ENCODE peak calls at places on chromosomes 3 and 15, in seven cellular contexts. E is stimulated activated CD8-positive, alpha-beta memory T cell treated with anti-CD3 and anti-CD28 coated beads, Interleukin-15, amount 100 ng/mL, for 24 hours; D is stimulated activated CD4-positive, alpha-beta T cell treated with anti-CD3 and anti-CD28 coated beads, Interleukin-15, amount 100 ng/mL, for 24 hours; K is lower lobe of right lung; C is NCI-H510A; T is activated CD4-positive, alpha-beta T cell treated with anti-CD3 and anti-CD28 coated beads, Interleukin-2, amount 50 U/mL, for 1 hour; F is endothelial cell. V is an unnamed sample.

GRCh38 chr3:114383875-114384557 is 90.2 kb downstream of the TIGIT start:
- DNase-seq in C (no peak), E (peak), F (peak), K (peak), D (peak), T (peak), V (peak)

GRCh38 chr3:114155370-114155821 is 23.5 kb downstream of the DRD3 start:
- DNase-seq in D (peak), E (no peak), F (peak), T (peak), C (no peak), K (no peak), V (no peak)

GRCh38 chr15:52199271-52199670 is 8.1 kb upstream of the GNB5 start:
- DNase-seq in T (no peak), K (no peak), C (no peak), D (no peak), E (no peak), F (no peak), V (no peak)

GRCh38 chr15:78203346-78204225 is 30.8 kb downstream of the ACSBG1 start:
- DNase-seq in T (no peak), D (no peak), E (no peak), K (no peak), C (no peak), F (no peak), V (no peak)

GRCh38 chr15:93121994-93122910 is 33.2 kb upstream of the RGMA start:
- DNase-seq in K (no peak), E (no peak), F (no peak), T (no peak), C (no peak), D (no peak), V (no peak)

GRCh38 chr3:195823998-195824397 is 12.3 kb upstream of the MUC4 start:
- DNase-seq in K (peak), E (no peak), D (no peak), F (no peak), T (no peak), C (no peak), V (peak)

GRCh38 chr3:32482693-32483092 is 20.0 kb downstream of the CMTM6 start:
- DNase-seq in C (no peak), T (no peak), F (no peak), K (no peak), E (no peak), D (no peak), V (no peak)

GRCh38 chr3:59451041-59451763 is 401.4 kb upstream of the CFAP20DC start:
- DNase-seq in C (no peak), E (no peak), T (peak), F (no peak), D (peak), K (no peak), V (no peak)

GRCh38 chr15:55741592-55742497 is 1.1 kb downstream of the PRTG start:
- DNase-seq in D (peak), E (no peak), K (no peak), F (peak), T (no peak), C (no peak), V (peak)

GRCh38 chr3:148227534-148227933 is 470.2 kb upstream of the AGTR1 start:
- DNase-seq in T (no peak), E (no peak), C (no peak), F (no peak), D (no peak), K (no peak), V (no peak)

GRCh38 chr3:57006949-57007419 is 53.5 kb upstream of the SPATA12 start:
- DNase-seq in F (peak), T (no peak), D (no peak), E (no peak), C (no peak), K (peak), V (no peak)

GRCh38 chr15:92068121-92068520 is 214.6 kb downstream of the SLCO3A1 start:
- DNase-seq in C (no peak), K (no peak), T (no peak), F (no peak), D (no peak), E (no peak), V (peak)

GRCh38 chr15:40344631-40345120 is 3.9 kb upstream of the CCDC9B start:
- DNase-seq in T (peak), C (no peak), K (peak), E (no peak), D (peak), F (peak), V (peak)

GRCh38 chr3:50639055-50639494 is 22.1 kb downstream of the MAPKAPK3 start:
- DNase-seq in T (no peak), E (no peak), K (no peak), C (no peak), F (no peak), D (no peak), V (no peak)

GRCh38 chr15:74541494-74542191 is 623 bp downstream of the ARID3B start:
- DNase-seq in T (peak), K (peak), C (no peak), D (peak), E (peak), F (peak), V (peak)

GRCh38 chr15:20645956-20646355 is 104.4 kb upstream of the GOLGA6L6 start:
- DNase-seq in F (no peak), T (no peak), E (no peak), D (peak), K (peak), C (no peak), V (peak)

GRCh38 chr15:78501857-78502256 is 5.5 kb upstream of the HYKK start:
- DNase-seq in K (no peak), T (no peak), E (no peak), D (no peak), C (no peak), F (no peak), V (no peak)

GRCh38 chr3:62164746-62165145 is 208.6 kb downstream of the FEZF2 start:
- DNase-seq in D (no peak), T (no peak), C (no peak), E (no peak), K (no peak), F (no peak), V (no peak)

GRCh38 chr15:40108061-40108854 is 421 bp downstream of the BMF start:
- DNase-seq in F (peak), C (no peak), D (no peak), T (no peak), K (peak), E (no peak), V (peak)

GRCh38 chr3:193762657-193763056 is 169.6 kb downstream of the OPA1 start:
- DNase-seq in F (no peak), E (no peak), K (no peak), C (no peak), T (no peak), D (no peak), V (no peak)

GRCh38 chr3:40873456-40873855 is 325.8 kb upstream of the CTNNB1 start:
- DNase-seq in F (no peak), T (no peak), E (no peak), K (no peak), C (no peak), D (no peak), V (no peak)

GRCh38 chr15:63553388-63553791 is 43.8 kb upstream of the FBXL22 start:
- DNase-seq in T (no peak), D (peak), C (no peak), F (no peak), E (no peak), K (no peak), V (no peak)

GRCh38 chr3:128383316-128384235 is 83.1 kb downstream of the DNAJB8 start:
- DNase-seq in E (peak), F (no peak), C (no peak), K (peak), D (peak), T (peak), V (peak)

GRCh38 chr3:155285936-155286335 is 7.5 kb downstream of the STRIT1 start:
- DNase-seq in D (no peak), K (no peak), F (no peak), C (no peak), E (no peak), T (no peak), V (no peak)

GRCh38 chr15:77430652-77431051 is 10.0 kb downstream of the HMG20A start:
- DNase-seq in C (no peak), T (no peak), K (no peak), D (no peak), E (no peak), F (no peak), V (no peak)

GRCh38 chr3:187777331-187778046 is 32.2 kb upstream of the BCL6 start:
- DNase-seq in E (no peak), F (no peak), T (peak), K (no peak), C (no peak), D (peak), V (no peak)

GRCh38 chr3:63967675-63968611 is 55.4 kb downstream of the PSMD6 start:
- DNase-seq in F (no peak), K (no peak), T (peak), D (peak), E (no peak), C (no peak), V (no peak)

GRCh38 chr3:5264896-5265770 is 77.6 kb downstream of the EDEM1 start:
- DNase-seq in T (no peak), E (no peak), C (no peak), D (no peak), F (no peak), K (no peak), V (no peak)

GRCh38 chr3:179613807-179614206 is 9.2 kb downstream of the NDUFB5 start:
- DNase-seq in F (no peak), C (no peak), K (no peak), T (no peak), E (no peak), D (no peak), V (no peak)